ENCODE peak calls at places on chromosomes 5 and 9, in eight cellular contexts. One of them, this sample, is unnamed.
A peak's percentile ranks its signal among the peaks of the same experiment; 100 is the strongest.

GRCh38 chr5:139692605-139693340 is 44.6 kb downstream of the CXXC5 start:
- DNase-seq in tibial artery: no peak
- DNase-seq in heart left ventricle: no peak
- DNase-seq in psoas muscle: no peak
- DNase-seq in PC-3: no peak
- DNase-seq in SK-N-SH: peak; percentile 59
- DNase-seq in Peyer's patch: no peak
- DNase-seq in OCI-LY7: no peak
- DNase-seq in this sample: peak; percentile 72

GRCh38 chr9:120394058-120394669 is 185.8 kb downstream of the CDK5RAP2 start:
- DNase-seq in Peyer's patch: no peak
- DNase-seq in tibial artery: no peak
- DNase-seq in OCI-LY7: no peak
- DNase-seq in PC-3: peak; percentile 90
- DNase-seq in SK-N-SH: no peak
- DNase-seq in psoas muscle: no peak
- DNase-seq in heart left ventricle: no peak
- DNase-seq in this sample: no peak

GRCh38 chr5:132226516-132227234 is 978 bp downstream of the P4HA2 start:
- DNase-seq in psoas muscle: no peak
- DNase-seq in tibial artery: no peak
- DNase-seq in heart left ventricle: peak; percentile 44
- DNase-seq in PC-3: no peak
- DNase-seq in SK-N-SH: no peak
- DNase-seq in OCI-LY7: no peak
- DNase-seq in Peyer's patch: no peak
- DNase-seq in this sample: no peak

GRCh38 chr5:160439205-160439600 is 17.5 kb downstream of the PTTG1 start:
- DNase-seq in OCI-LY7: peak; percentile 83
- DNase-seq in Peyer's patch: peak; percentile 90
- DNase-seq in SK-N-SH: peak; percentile 77
- DNase-seq in psoas muscle: peak; percentile 89
- DNase-seq in tibial artery: peak; percentile 87
- DNase-seq in PC-3: peak; percentile 91
- DNase-seq in heart left ventricle: peak; percentile 76
- DNase-seq in this sample: peak; percentile 78

GRCh38 chr9:95822583-95823431 is 52.7 kb upstream of the ERCC6L2 start:
- DNase-seq in Peyer's patch: no peak
- DNase-seq in tibial artery: no peak
- DNase-seq in PC-3: peak; percentile 89
- DNase-seq in OCI-LY7: no peak
- DNase-seq in SK-N-SH: no peak
- DNase-seq in heart left ventricle: no peak
- DNase-seq in psoas muscle: no peak
- DNase-seq in this sample: no peak

GRCh38 chr5:127723571-127723970 is 20.4 kb downstream of the CCDC192 start:
- DNase-seq in Peyer's patch: no peak
- DNase-seq in OCI-LY7: no peak
- DNase-seq in SK-N-SH: no peak
- DNase-seq in PC-3: peak; percentile 28
- DNase-seq in psoas muscle: no peak
- DNase-seq in heart left ventricle: no peak
- DNase-seq in tibial artery: no peak
- DNase-seq in this sample: no peak

GRCh38 chr9:91164724-91165520 is 196.8 kb downstream of the AUH start:
- DNase-seq in tibial artery: peak; percentile 78
- DNase-seq in SK-N-SH: no peak
- DNase-seq in heart left ventricle: peak; percentile 73
- DNase-seq in Peyer's patch: peak; percentile 91
- DNase-seq in PC-3: peak; percentile 89
- DNase-seq in OCI-LY7: no peak
- DNase-seq in psoas muscle: peak; percentile 79
- DNase-seq in this sample: no peak

GRCh38 chr5:83877911-83878706 is 157.5 kb upstream of the HAPLN1 start:
- DNase-seq in SK-N-SH: no peak
- DNase-seq in psoas muscle: no peak
- DNase-seq in Peyer's patch: no peak
- DNase-seq in heart left ventricle: no peak
- DNase-seq in PC-3: peak; percentile 2
- DNase-seq in tibial artery: no peak
- DNase-seq in OCI-LY7: no peak
- DNase-seq in this sample: no peak

GRCh38 chr5:57406591-57406990 is 76.0 kb downstream of the ACTBL2 start:
- DNase-seq in tibial artery: no peak
- DNase-seq in PC-3: no peak
- DNase-seq in OCI-LY7: no peak
- DNase-seq in SK-N-SH: no peak
- DNase-seq in Peyer's patch: no peak
- DNase-seq in heart left ventricle: no peak
- DNase-seq in psoas muscle: no peak
- DNase-seq in this sample: no peak

GRCh38 chr9:75130621-75131020 is 42.3 kb downstream of the OSTF1 start:
- DNase-seq in SK-N-SH: no peak
- DNase-seq in PC-3: no peak
- DNase-seq in psoas muscle: no peak
- DNase-seq in heart left ventricle: no peak
- DNase-seq in Peyer's patch: no peak
- DNase-seq in OCI-LY7: no peak
- DNase-seq in tibial artery: no peak
- DNase-seq in this sample: no peak

GRCh38 chr9:92808726-92809451 is 44.3 kb upstream of the BICD2 start:
- DNase-seq in psoas muscle: peak; percentile 83
- DNase-seq in SK-N-SH: peak; percentile 86
- DNase-seq in tibial artery: peak; percentile 71
- DNase-seq in OCI-LY7: peak; percentile 35
- DNase-seq in heart left ventricle: peak; percentile 74
- DNase-seq in PC-3: peak; percentile 62
- DNase-seq in Peyer's patch: peak; percentile 77
- DNase-seq in this sample: peak; percentile 88

GRCh38 chr9:92804727-92805126 is 40.1 kb upstream of the BICD2 start:
- DNase-seq in Peyer's patch: no peak
- DNase-seq in PC-3: no peak
- DNase-seq in OCI-LY7: no peak
- DNase-seq in heart left ventricle: no peak
- DNase-seq in psoas muscle: no peak
- DNase-seq in SK-N-SH: no peak
- DNase-seq in tibial artery: no peak
- DNase-seq in this sample: no peak

GRCh38 chr9:92807031-92807756 is 42.6 kb upstream of the BICD2 start:
- DNase-seq in OCI-LY7: no peak
- DNase-seq in tibial artery: no peak
- DNase-seq in SK-N-SH: peak; percentile 44
- DNase-seq in psoas muscle: no peak
- DNase-seq in heart left ventricle: no peak
- DNase-seq in Peyer's patch: no peak
- DNase-seq in PC-3: no peak
- DNase-seq in this sample: peak; percentile 46

GRCh38 chr9:92807757-92808725 is 43.4 kb upstream of the BICD2 start:
- DNase-seq in psoas muscle: peak; percentile 53
- DNase-seq in PC-3: no peak
- DNase-seq in Peyer's patch: no peak
- DNase-seq in heart left ventricle: no peak
- DNase-seq in tibial artery: no peak
- DNase-seq in SK-N-SH: peak; percentile 47
- DNase-seq in OCI-LY7: no peak
- DNase-seq in this sample: peak; percentile 70
- H3K4me3 ChIP-seq in psoas muscle: peak overlapping the region; percentile 40
- H3K4me3 ChIP-seq in PC-3: peak overlapping the region; percentile 58
- H3K4me3 ChIP-seq in Peyer's patch: peak overlapping the region; percentile 42
- H3K4me3 ChIP-seq in heart left ventricle: no peak overlapping the region
- H3K4me3 ChIP-seq in tibial artery: no peak overlapping the region
- H3K4me3 ChIP-seq in SK-N-SH: no peak overlapping the region
- H3K4me3 ChIP-seq in OCI-LY7: no peak overlapping the region
- H3K4me3 ChIP-seq in this sample: peak overlapping the region; percentile 61

DNA sequence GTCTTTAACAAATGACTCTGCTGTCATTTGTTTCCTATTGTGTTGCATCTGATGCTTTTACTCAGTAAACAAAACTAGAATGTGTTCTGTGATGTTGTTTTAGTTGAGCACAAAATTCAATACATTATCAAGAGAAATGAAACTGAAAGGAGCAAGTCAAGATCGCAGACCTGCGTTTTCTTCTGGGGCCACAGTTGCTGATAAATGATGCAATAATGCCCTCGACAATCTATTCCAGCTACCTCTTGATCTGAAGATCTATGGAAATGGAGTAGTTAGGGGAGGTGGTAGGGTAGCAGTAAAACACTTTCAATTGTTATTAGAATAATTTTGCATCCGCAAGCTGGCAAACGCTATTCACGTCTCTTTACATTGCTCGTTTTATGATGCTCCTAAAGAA is 1.7 kb downstream of the ZNF366 start:
- DNase-seq in heart left ventricle: no peak
- DNase-seq in Peyer's patch: no peak
- DNase-seq in SK-N-SH: no peak
- DNase-seq in tibial artery: no peak
- DNase-seq in PC-3: no peak
- DNase-seq in psoas muscle: no peak
- DNase-seq in OCI-LY7: no peak
- DNase-seq in this sample: no peak
- H3K36me3 ChIP-seq in heart left ventricle: no peaks in the 10 kb centered on the region
- H3K36me3 ChIP-seq in Peyer's patch: no peaks in the 10 kb centered on the region
- H3K36me3 ChIP-seq in SK-N-SH: no peaks in the 10 kb centered on the region
- H3K36me3 ChIP-seq in tibial artery: no peaks in the 10 kb centered on the region
- H3K36me3 ChIP-seq in PC-3: no peaks in the 10 kb centered on the region
- H3K36me3 ChIP-seq in psoas muscle: no peaks in the 10 kb centered on the region
- H3K36me3 ChIP-seq in OCI-LY7: no peaks in the 10 kb centered on the region
- H3K36me3 ChIP-seq in this sample: no peaks in the 10 kb centered on the region

GRCh38 chr5:126000533-126000932 is 422.7 kb upstream of the GRAMD2B start:
- DNase-seq in psoas muscle: no peak
- DNase-seq in PC-3: no peak
- DNase-seq in Peyer's patch: no peak
- DNase-seq in tibial artery: no peak
- DNase-seq in SK-N-SH: no peak
- DNase-seq in OCI-LY7: no peak
- DNase-seq in heart left ventricle: no peak
- DNase-seq in this sample: no peak

GRCh38 chr5:126007841-126008240 is 415.4 kb upstream of the GRAMD2B start:
- DNase-seq in PC-3: no peak
- DNase-seq in heart left ventricle: no peak
- DNase-seq in SK-N-SH: no peak
- DNase-seq in tibial artery: no peak
- DNase-seq in psoas muscle: no peak
- DNase-seq in OCI-LY7: no peak
- DNase-seq in Peyer's patch: no peak
- DNase-seq in this sample: no peak

GRCh38 chr5:126004636-126005035 is 418.6 kb upstream of the GRAMD2B start:
- DNase-seq in SK-N-SH: no peak
- DNase-seq in OCI-LY7: no peak
- DNase-seq in heart left ventricle: no peak
- DNase-seq in PC-3: no peak
- DNase-seq in Peyer's patch: no peak
- DNase-seq in tibial artery: no peak
- DNase-seq in psoas muscle: no peak
- DNase-seq in this sample: no peak

GRCh38 chr5:126002222-126002897 is 420.8 kb upstream of the GRAMD2B start:
- DNase-seq in tibial artery: peak; percentile 90
- DNase-seq in psoas muscle: peak; percentile 66
- DNase-seq in Peyer's patch: no peak
- DNase-seq in PC-3: no peak
- DNase-seq in OCI-LY7: no peak
- DNase-seq in heart left ventricle: peak; percentile 74
- DNase-seq in SK-N-SH: no peak
- DNase-seq in this sample: no peak

DNA sequence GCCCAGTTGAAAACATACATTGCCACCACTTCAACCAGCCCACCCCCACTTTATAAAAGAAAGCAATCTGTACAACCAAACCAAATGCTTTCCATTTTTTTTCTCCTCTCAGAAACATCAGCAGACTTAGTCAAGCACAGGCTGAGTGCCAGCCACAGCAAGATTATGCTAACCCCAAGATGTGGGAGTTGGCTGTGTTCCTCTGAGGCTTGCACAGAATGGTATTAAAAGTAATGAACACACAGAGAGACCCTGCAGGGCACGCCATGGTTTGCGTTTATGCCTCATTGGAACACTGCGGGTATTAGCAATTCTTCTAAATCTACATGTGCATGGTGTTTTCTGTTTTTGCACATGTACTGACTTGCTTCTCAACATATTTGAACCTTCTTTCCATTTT is 419.9 kb upstream of the GRAMD2B start:
- DNase-seq in heart left ventricle: peak; percentile 63
- DNase-seq in tibial artery: peak; percentile 82
- DNase-seq in SK-N-SH: no peak
- DNase-seq in OCI-LY7: no peak
- DNase-seq in Peyer's patch: no peak
- DNase-seq in psoas muscle: no peak
- DNase-seq in PC-3: no peak
- DNase-seq in this sample: no peak
- H3K4me3 ChIP-seq in heart left ventricle: no peak overlapping the region
- H3K4me3 ChIP-seq in tibial artery: no peak overlapping the region
- H3K4me3 ChIP-seq in SK-N-SH: no peak overlapping the region
- H3K4me3 ChIP-seq in OCI-LY7: no peak overlapping the region
- H3K4me3 ChIP-seq in Peyer's patch: no peak overlapping the region
- H3K4me3 ChIP-seq in psoas muscle: no peak overlapping the region
- H3K4me3 ChIP-seq in PC-3: no peak overlapping the region
- H3K4me3 ChIP-seq in this sample: no peak overlapping the region

GRCh38 chr9:93422987-93423386 is 28.5 kb upstream of the FAM120A start:
- DNase-seq in psoas muscle: no peak
- DNase-seq in heart left ventricle: no peak
- DNase-seq in Peyer's patch: no peak
- DNase-seq in PC-3: no peak
- DNase-seq in OCI-LY7: no peak
- DNase-seq in SK-N-SH: no peak
- DNase-seq in tibial artery: no peak
- DNase-seq in this sample: no peak

GRCh38 chr9:93432964-93433363 is 18.5 kb upstream of the FAM120A start:
- DNase-seq in psoas muscle: no peak
- DNase-seq in Peyer's patch: no peak
- DNase-seq in SK-N-SH: no peak
- DNase-seq in OCI-LY7: no peak
- DNase-seq in heart left ventricle: no peak
- DNase-seq in tibial artery: no peak
- DNase-seq in PC-3: no peak
- DNase-seq in this sample: no peak

GRCh38 chr9:93431498-93432105 is 19.9 kb upstream of the FAM120A start:
- DNase-seq in SK-N-SH: no peak
- DNase-seq in PC-3: no peak
- DNase-seq in tibial artery: no peak
- DNase-seq in OCI-LY7: no peak
- DNase-seq in heart left ventricle: no peak
- DNase-seq in psoas muscle: no peak
- DNase-seq in Peyer's patch: no peak
- DNase-seq in this sample: no peak

DNA sequence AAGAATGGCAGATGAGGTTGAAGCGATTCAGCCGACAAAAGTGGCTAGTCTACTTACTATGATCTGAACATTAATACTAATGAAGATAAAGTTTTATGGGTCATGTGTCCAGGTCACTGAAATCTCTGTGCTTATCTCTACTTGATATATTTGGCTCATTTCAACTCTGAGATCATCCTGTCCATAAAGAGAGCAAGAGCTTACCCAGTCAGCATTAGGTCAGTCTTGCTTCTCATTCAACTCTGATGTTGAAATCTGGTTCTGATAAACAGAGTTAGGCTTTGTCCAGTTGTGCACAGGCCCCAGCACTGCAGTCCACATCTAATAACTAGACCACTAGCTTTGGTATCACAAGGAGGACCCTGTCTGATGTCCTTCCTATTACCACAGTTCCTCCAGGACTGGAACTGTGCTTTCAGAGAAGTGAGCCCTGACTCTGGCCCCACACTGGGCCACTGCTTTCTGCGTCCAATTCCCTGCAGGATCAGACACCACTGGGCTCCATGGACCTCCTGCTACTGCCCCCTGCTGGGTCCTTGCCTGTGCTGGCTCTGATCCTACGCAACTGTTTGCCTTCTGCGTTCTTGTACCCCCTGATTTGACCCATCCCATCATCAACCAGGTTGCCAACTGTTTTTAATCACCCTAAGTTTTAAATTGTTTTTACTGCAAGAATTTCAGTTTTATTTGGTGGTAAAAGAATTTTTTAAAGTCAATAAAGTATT is 23.7 kb upstream of the FAM120A start:
- DNase-seq in tibial artery: no peak
- DNase-seq in SK-N-SH: no peak
- DNase-seq in psoas muscle: no peak
- DNase-seq in PC-3: no peak
- DNase-seq in OCI-LY7: no peak
- DNase-seq in heart left ventricle: no peak
- DNase-seq in Peyer's patch: no peak
- DNase-seq in this sample: no peak
- H3K36me3 ChIP-seq in tibial artery: no peaks in the 10 kb centered on the region
- H3K36me3 ChIP-seq in SK-N-SH: no peaks in the 10 kb centered on the region
- H3K36me3 ChIP-seq in psoas muscle: no peaks in the 10 kb centered on the region
- H3K36me3 ChIP-seq in PC-3: no peaks in the 10 kb centered on the region
- H3K36me3 ChIP-seq in OCI-LY7: no peaks in the 10 kb centered on the region
- H3K36me3 ChIP-seq in heart left ventricle: no peaks in the 10 kb centered on the region
- H3K36me3 ChIP-seq in Peyer's patch: no peaks in the 10 kb centered on the region
- H3K36me3 ChIP-seq in this sample: no peaks in the 10 kb centered on the region

This sample was measured in H7.